ENCODE peak calls at places on chromosomes 5 and 9, in eight cellular contexts. S is AG10803, B is GM23338, T is brain microvascular endothelial cell, N is tibial artery, D is astrocyte, Q is A549, L is choroid plexus epithelial cell. O is an unnamed sample.

GRCh38 chr5:42944989-42945388 is 95.1 kb downstream of the ANXA2R start:
- DNase-seq in S (peak), B (no peak), T (peak), N (no peak), D (peak), Q (peak), L (peak), O (peak)

GRCh38 chr9:137607141-137607857 is 1.8 kb downstream of the ARRDC1 start:
- DNase-seq in S (no peak), B (no peak), T (no peak), N (no peak), D (no peak), Q (no peak), L (no peak), O (no peak)

GRCh38 chr9:7139886-7140285 is 382.1 kb downstream of the KDM4C start:
- DNase-seq in S (no peak), B (no peak), T (no peak), N (no peak), D (no peak), Q (no peak), L (no peak), O (no peak)

GRCh38 chr5:156753846-156754245 is 96.2 kb upstream of the PPP1R2B start:
- DNase-seq in S (no peak), B (no peak), T (no peak), N (no peak), D (no peak), Q (no peak), L (no peak), O (no peak)

GRCh38 chr5:18744990-18745590 is 1110.8 kb downstream of the TAF11L14 start:
- DNase-seq in S (no peak), B (no peak), T (no peak), N (no peak), D (no peak), Q (no peak), L (no peak), O (no peak)

GRCh38 chr5:128409401-128409800 is 128.6 kb downstream of the FBN2 start:
- DNase-seq in S (no peak), B (peak), T (no peak), N (no peak), D (peak), Q (no peak), L (no peak), O (peak)

GRCh38 chr5:42547146-42547545 is 123.9 kb downstream of the GHR start:
- DNase-seq in S (peak), B (no peak), T (peak), N (no peak), D (peak), Q (peak), L (peak), O (no peak)

GRCh38 chr5:60959156-60959555 is 14.2 kb downstream of the NDUFAF2 start:
- DNase-seq in S (peak), B (no peak), T (no peak), N (no peak), D (no peak), Q (peak), L (peak), O (no peak)

GRCh38 chr9:135069556-135070197 is 17.8 kb upstream of the OLFM1 start:
- DNase-seq in S (no peak), B (no peak), T (no peak), N (peak), D (no peak), Q (no peak), L (no peak), O (no peak)

GRCh38 chr9:16138961-16139441 is 586.2 kb downstream of the CCDC171 start:
- DNase-seq in S (peak), B (no peak), T (peak), N (peak), D (peak), Q (peak), L (peak), O (no peak)

GRCh38 chr5:152142845-152143469 is 218.3 kb upstream of the GLRA1 start:
- DNase-seq in S (peak), B (peak), T (peak), N (peak), D (peak), Q (peak), L (peak), O (peak)

GRCh38 chr9:74960548-74960947 is 7.8 kb upstream of the C9orf40 start:
- DNase-seq in S (peak), B (no peak), T (peak), N (no peak), D (peak), Q (peak), L (peak), O (no peak)

GRCh38 chr5:55226934-55227737 is at the start of gene MCIDAS:
- DNase-seq in S (peak), B (peak), T (no peak), N (peak), D (no peak), Q (peak), L (no peak), O (no peak)

GRCh38 chr5:56588636-56589485 is 226.5 kb upstream of the MAP3K1 start:
- DNase-seq in S (no peak), B (peak), T (no peak), N (peak), D (no peak), Q (no peak), L (no peak), O (no peak)

GRCh38 chr9:120395374-120395773 is 184.6 kb downstream of the CDK5RAP2 start:
- DNase-seq in S (no peak), B (no peak), T (no peak), N (no peak), D (no peak), Q (no peak), L (no peak), O (no peak)

GRCh38 chr5:172523146-172523745 is 68.9 kb upstream of the SH3PXD2B start:
- DNase-seq in S (no peak), B (no peak), T (no peak), N (no peak), D (no peak), Q (no peak), L (no peak), O (no peak)

GRCh38 chr9:20477940-20478620 is 144.2 kb downstream of the MLLT3 start:
- DNase-seq in S (peak), B (peak), T (peak), N (no peak), D (peak), Q (no peak), L (peak), O (no peak)

GRCh38 chr5:169696621-169697517 is 59.8 kb downstream of the DOCK2 start:
- DNase-seq in S (peak), B (no peak), T (no peak), N (no peak), D (peak), Q (peak), L (peak), O (no peak)

GRCh38 chr9:81671880-81672280 is 17.5 kb downstream of the TLE1 start:
- DNase-seq in S (peak), B (no peak), T (no peak), N (peak), D (peak), Q (no peak), L (peak), O (no peak)

GRCh38 chr5:17069995-17070405 is 133.9 kb upstream of the MYO10 start:
- DNase-seq in S (no peak), B (no peak), T (no peak), N (no peak), D (peak), Q (peak), L (no peak), O (no peak)

GRCh38 chr9:5644522-5644921 is 15.6 kb downstream of the RIC1 start:
- DNase-seq in S (no peak), B (no peak), T (no peak), N (no peak), D (no peak), Q (no peak), L (no peak), O (no peak)

GRCh38 chr5:141356950-141357349 is 2.1 kb downstream of the PCDHGA4 start:
- DNase-seq in S (no peak), B (no peak), T (no peak), N (no peak), D (no peak), Q (no peak), L (no peak), O (no peak)
- H3K4me3 ChIP-seq in S (no peak), B (no peak), T (no peak), N (no peak), D (no peak), Q (no peak), L (no peak), O (no peak)

DNA sequence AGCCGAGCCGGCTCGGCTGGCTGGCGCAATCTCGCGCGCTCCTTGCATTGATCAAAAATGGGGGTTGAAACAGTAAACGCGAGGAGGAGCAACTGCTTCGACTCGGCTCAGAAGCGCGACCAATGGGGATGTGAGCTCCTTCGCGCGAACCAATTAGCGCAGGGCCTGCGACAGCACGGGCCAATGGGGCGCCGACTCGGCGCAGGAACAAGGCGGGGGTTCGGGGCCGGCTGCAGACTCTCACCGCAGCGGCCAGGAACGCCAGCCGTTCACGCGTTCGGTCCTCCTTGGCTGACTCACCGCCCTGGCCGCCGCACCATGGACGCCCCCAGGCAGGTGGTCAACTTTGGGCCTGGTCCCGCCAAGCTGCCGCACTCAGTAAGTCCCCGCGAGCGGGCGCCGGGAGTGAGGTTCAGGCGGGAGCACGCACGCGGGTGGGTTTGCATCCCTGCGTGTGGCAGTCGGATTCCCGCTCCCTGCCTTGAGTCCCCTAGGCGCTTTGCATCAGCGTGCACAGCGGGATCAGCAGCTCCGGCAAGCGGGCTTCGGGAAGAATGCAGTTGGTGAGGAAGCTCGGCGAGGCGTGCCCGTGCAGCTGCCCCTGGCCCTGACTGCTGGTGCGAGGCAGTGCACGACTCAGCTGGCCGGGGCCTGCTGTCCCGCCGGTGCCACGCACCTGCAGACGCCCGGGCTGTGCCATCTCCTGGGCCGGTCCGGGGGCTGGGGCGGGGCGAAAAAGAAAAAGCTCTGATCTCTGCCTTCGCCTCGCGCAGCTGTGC is at the start of gene PSAT1:
- DNase-seq in S (peak), B (peak), T (peak), N (peak), D (peak), Q (peak), L (peak), O (peak)
- TF ChIP-seq CTCF in S (no peak), B (no peak), T (no peak), N (no peak), D (no peak), Q (no peak), L (no peak), O (no peak)

GRCh38 chr5:100776244-100776643 is 126.8 kb downstream of the ST8SIA4 start:
- DNase-seq in S (peak), B (no peak), T (no peak), N (no peak), D (peak), Q (no peak), L (peak), O (no peak)

GRCh38 chr5:100777680-100778281 is 125.3 kb downstream of the ST8SIA4 start:
- DNase-seq in S (peak), B (no peak), T (peak), N (no peak), D (peak), Q (peak), L (peak), O (no peak)

GRCh38 chr5:100780376-100780870 is 122.7 kb downstream of the ST8SIA4 start:
- DNase-seq in S (no peak), B (no peak), T (no peak), N (no peak), D (no peak), Q (no peak), L (no peak), O (no peak)

GRCh38 chr5:100779669-100780375 is 123.3 kb downstream of the ST8SIA4 start:
- DNase-seq in S (no peak), B (no peak), T (no peak), N (no peak), D (no peak), Q (no peak), L (no peak), O (no peak)
- H3K4me3 ChIP-seq in S (no peak), B (no peak), T (no peak), N (no peak), D (no peak), Q (no peak), L (no peak), O (no peak)

GRCh38 chr5:37495210-37495609 is 116.1 kb downstream of the WDR70 start:
- DNase-seq in S (peak), B (no peak), T (peak), N (no peak), D (peak), Q (peak), L (peak), O (no peak)
- TF ChIP-seq CTCF in S (peak), B (peak), T (peak), N (no peak), D (no peak), Q (peak), L (peak), O (peak)

DNA sequence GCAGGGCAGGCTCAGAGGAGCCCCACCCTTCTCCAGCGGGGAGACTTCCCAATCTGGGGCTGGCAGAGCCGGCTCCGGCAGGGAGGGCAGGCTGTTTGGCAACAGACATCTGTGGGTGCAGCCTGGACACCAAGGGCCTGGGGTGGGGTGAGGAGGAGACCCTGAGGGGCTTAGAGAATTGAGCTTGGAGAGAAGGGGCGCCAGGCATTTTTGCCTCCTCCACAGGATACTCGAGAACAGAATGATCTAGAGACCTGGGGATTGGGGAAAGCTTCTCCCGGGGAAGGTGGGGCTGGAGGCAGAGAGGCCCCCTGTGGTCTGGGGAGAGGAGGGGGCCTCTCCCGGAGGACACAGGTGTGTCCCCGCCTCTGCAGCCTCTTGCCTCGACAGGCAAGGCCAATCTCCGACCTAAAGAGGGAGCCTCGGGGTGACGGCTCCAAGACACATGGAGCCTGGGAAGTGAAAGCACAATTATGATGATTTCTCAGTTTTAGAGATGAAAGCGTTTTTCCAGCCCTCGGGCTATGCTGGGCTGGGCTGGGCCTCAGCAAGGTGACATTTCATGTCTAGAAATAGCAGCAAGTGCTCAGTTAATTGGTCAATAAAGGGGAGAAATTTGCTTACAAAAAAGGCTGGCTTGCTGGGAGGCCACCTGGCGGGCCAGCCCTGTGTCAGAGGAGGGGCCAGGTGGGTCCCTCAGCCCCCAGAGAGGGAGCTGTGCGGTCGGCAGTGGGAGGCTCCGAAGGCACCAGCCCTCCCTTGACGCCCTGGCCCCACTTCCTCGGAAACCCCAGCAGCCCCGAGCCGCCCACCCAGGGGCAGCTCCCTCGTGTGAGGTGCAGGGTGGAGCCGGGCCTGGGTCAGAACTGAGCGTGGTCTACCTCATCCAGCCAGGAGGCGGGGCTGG is 8.2 kb downstream of the LHX3 start:
- DNase-seq in S (no peak), B (peak), T (no peak), N (no peak), D (no peak), Q (no peak), L (no peak), O (no peak)
- H3K4me3 ChIP-seq in S (no peak), B (peak), T (no peak), N (no peak), D (no peak), Q (no peak), L (no peak), O (no peak)

GRCh38 chr5:125338804-125339203 is 592.4 kb upstream of the ZNF608 start:
- DNase-seq in S (no peak), B (no peak), T (no peak), N (no peak), D (peak), Q (no peak), L (no peak), O (no peak)
- TF ChIP-seq CTCF in S (no peak), B (no peak), T (no peak), N (no peak), D (no peak), Q (no peak), L (no peak), O (no peak)

GRCh38 chr9:14924821-14925220 is 14.6 kb upstream of the FREM1 start:
- DNase-seq in S (peak), B (no peak), T (peak), N (no peak), D (no peak), Q (no peak), L (peak), O (no peak)
- H3K4me3 ChIP-seq in S (peak), B (no peak), T (no peak), N (peak), D (no peak), Q (no peak), L (peak), O (no peak)

DNA sequence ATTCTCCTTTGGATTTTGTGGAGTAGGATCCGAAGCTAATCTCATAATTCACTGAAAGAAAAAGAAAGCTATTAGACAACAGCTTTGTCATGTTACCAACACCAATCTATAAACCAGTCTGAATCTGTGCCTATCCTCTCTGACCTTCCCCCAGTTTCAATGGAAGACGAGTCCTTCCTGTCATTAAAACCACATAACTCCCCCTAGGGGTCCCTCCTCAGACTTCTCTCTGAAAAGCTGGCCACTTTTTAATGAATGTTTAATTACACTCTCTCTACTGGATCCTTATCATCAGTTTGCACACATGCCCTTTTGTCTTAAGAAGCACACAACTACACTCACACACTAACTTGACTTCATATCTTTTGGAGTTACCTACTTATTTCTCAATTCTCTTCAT is 98.0 kb upstream of the TSLP start:
- DNase-seq in S (no peak), B (peak), T (no peak), N (no peak), D (no peak), Q (no peak), L (no peak), O (no peak)
- TF ChIP-seq CTCF in S (no peak), B (peak), T (no peak), N (no peak), D (no peak), Q (no peak), L (peak), O (no peak)

O was measured in retinal pigment epithelial cell.